ENCODE peak calls at places on chromosomes 2 and 18, in ten cellular contexts. Z is dorsolateral prefrontal cortex, B is hepatocyte, S is IMR-90, Y is coronary artery, J is cardiac muscle cell, M is choroid plexus epithelial cell, W is ovary, P is astrocyte, X is endothelial cell. U is an unnamed sample.

GRCh38 chr2:143736904-143737303 is 607.7 kb downstream of the ARHGAP15 start:
- DNase-seq in Z (no peak), B (no peak), S (no peak), Y (no peak), J (no peak), M (no peak), W (no peak), P (no peak), X (no peak), U (no peak)

GRCh38 chr2:43038034-43038719 is 188.2 kb downstream of the ZFP36L2 start:
- DNase-seq in Z (peak), B (peak), S (peak), Y (no peak), J (no peak), M (no peak), W (peak), P (peak), X (no peak), U (no peak)

GRCh38 chr2:106960633-106961205 is 74.8 kb upstream of the ST6GAL2 start:
- DNase-seq in Z (no peak), B (no peak), S (no peak), Y (no peak), J (peak), M (peak), W (no peak), P (peak), X (no peak), U (no peak)

GRCh38 chr2:111201214-111201613 is 80.5 kb downstream of the BCL2L11 start:
- DNase-seq in Z (no peak), B (no peak), S (no peak), Y (no peak), J (no peak), M (no peak), W (no peak), P (no peak), X (no peak), U (no peak)

GRCh38 chr2:241880311-241881073 is 11.0 kb downstream of the RTP5 start:
- DNase-seq in Z (no peak), B (no peak), S (no peak), Y (no peak), J (no peak), M (no peak), W (no peak), P (no peak), X (no peak), U (no peak)

GRCh38 chr2:138665932-138666331 is 114.3 kb downstream of the NXPH2 start:
- DNase-seq in Z (no peak), B (no peak), S (no peak), Y (no peak), J (no peak), M (no peak), W (no peak), P (peak), X (no peak), U (no peak)

GRCh38 chr2:27072950-27073349 is 1.5 kb upstream of the OST4 start:
- DNase-seq in Z (no peak), B (no peak), S (peak), Y (no peak), J (no peak), M (peak), W (no peak), P (peak), X (no peak), U (no peak)

GRCh38 chr18:49608366-49608747 is 46.5 kb downstream of the LIPG start:
- DNase-seq in Z (no peak), B (no peak), S (no peak), Y (no peak), J (peak), M (peak), W (no peak), P (no peak), X (no peak), U (no peak)

GRCh38 chr2:224802407-224802806 is 86.2 kb upstream of the CCDC195 start:
- DNase-seq in Z (no peak), B (no peak), S (peak), Y (no peak), J (no peak), M (peak), W (no peak), P (peak), X (no peak), U (no peak)

GRCh38 chr2:157246212-157247067 is 11.1 kb upstream of the GALNT5 start:
- DNase-seq in Z (no peak), B (peak), S (peak), Y (no peak), J (no peak), M (peak), W (no peak), P (peak), X (no peak), U (no peak)

GRCh38 chr2:72898263-72898906 is 11.2 kb downstream of the SPR start:
- DNase-seq in Z (no peak), B (no peak), S (no peak), Y (no peak), J (no peak), M (no peak), W (no peak), P (no peak), X (no peak), U (no peak)

GRCh38 chr2:174635747-174636399 is 38.3 kb upstream of the WIPF1 start:
- DNase-seq in Z (no peak), B (no peak), S (peak), Y (no peak), J (no peak), M (peak), W (no peak), P (peak), X (no peak), U (no peak)

GRCh38 chr2:66431840-66432511 is 2.9 kb upstream of the MEIS1 start:
- DNase-seq in Z (no peak), B (peak), S (no peak), Y (no peak), J (no peak), M (no peak), W (peak), P (no peak), X (no peak), U (no peak)

GRCh38 chr2:16241166-16242160 is 301.1 kb downstream of the MYCN start:
- DNase-seq in Z (no peak), B (no peak), S (no peak), Y (no peak), J (no peak), M (no peak), W (no peak), P (no peak), X (no peak), U (no peak)

GRCh38 chr2:37379881-37380296 is 35.5 kb downstream of the QPCT start:
- DNase-seq in Z (no peak), B (no peak), S (no peak), Y (no peak), J (no peak), M (no peak), W (no peak), P (no peak), X (no peak), U (no peak)

GRCh38 chr18:79384834-79385233 is 10.9 kb upstream of the NFATC1 start:
- DNase-seq in Z (peak), B (no peak), S (no peak), Y (peak), J (no peak), M (no peak), W (no peak), P (no peak), X (no peak), U (no peak)

GRCh38 chr2:158907926-158908462 is 60.4 kb upstream of the TANC1 start:
- DNase-seq in Z (no peak), B (no peak), S (no peak), Y (no peak), J (no peak), M (no peak), W (no peak), P (no peak), X (no peak), U (no peak)

GRCh38 chr2:133986076-133986837 is 267.6 kb upstream of the MGAT5 start:
- DNase-seq in Z (no peak), B (peak), S (peak), Y (no peak), J (peak), M (peak), W (no peak), P (peak), X (no peak), U (no peak)

GRCh38 chr2:197871780-197872456 is 67.5 kb downstream of the PLCL1 start:
- DNase-seq in Z (no peak), B (no peak), S (no peak), Y (no peak), J (no peak), M (no peak), W (no peak), P (no peak), X (no peak), U (no peak)

GRCh38 chr2:230798769-230799399 is 65.9 kb upstream of the ITM2C start:
- DNase-seq in Z (no peak), B (peak), S (peak), Y (no peak), J (peak), M (peak), W (no peak), P (no peak), X (peak), U (no peak)

GRCh38 chr2:9975805-9976447 is 24.4 kb downstream of the GRHL1 start:
- DNase-seq in Z (no peak), B (peak), S (peak), Y (no peak), J (no peak), M (peak), W (no peak), P (peak), X (no peak), U (no peak)

GRCh38 chr2:231565915-231566594 is 26.6 kb upstream of the TEX44 start:
- DNase-seq in Z (no peak), B (no peak), S (no peak), Y (no peak), J (no peak), M (no peak), W (no peak), P (no peak), X (no peak), U (no peak)

GRCh38 chr2:240581811-240582210 is 4.7 kb upstream of the CAPN10 start:
- DNase-seq in Z (no peak), B (no peak), S (no peak), Y (no peak), J (no peak), M (no peak), W (no peak), P (no peak), X (no peak), U (no peak)

GRCh38 chr2:240578110-240578450 is 8.5 kb upstream of the CAPN10 start:
- DNase-seq in Z (no peak), B (no peak), S (no peak), Y (no peak), J (no peak), M (no peak), W (no peak), P (no peak), X (no peak), U (no peak)

GRCh38 chr2:240578488-240578887 is 8.0 kb upstream of the CAPN10 start:
- DNase-seq in Z (no peak), B (no peak), S (no peak), Y (no peak), J (no peak), M (no peak), W (no peak), P (no peak), X (no peak), U (no peak)

GRCh38 chr2:240579071-240579762 is 7.3 kb upstream of the CAPN10 start:
- DNase-seq in Z (no peak), B (no peak), S (no peak), Y (no peak), J (no peak), M (no peak), W (no peak), P (no peak), X (no peak), U (no peak)

DNA sequence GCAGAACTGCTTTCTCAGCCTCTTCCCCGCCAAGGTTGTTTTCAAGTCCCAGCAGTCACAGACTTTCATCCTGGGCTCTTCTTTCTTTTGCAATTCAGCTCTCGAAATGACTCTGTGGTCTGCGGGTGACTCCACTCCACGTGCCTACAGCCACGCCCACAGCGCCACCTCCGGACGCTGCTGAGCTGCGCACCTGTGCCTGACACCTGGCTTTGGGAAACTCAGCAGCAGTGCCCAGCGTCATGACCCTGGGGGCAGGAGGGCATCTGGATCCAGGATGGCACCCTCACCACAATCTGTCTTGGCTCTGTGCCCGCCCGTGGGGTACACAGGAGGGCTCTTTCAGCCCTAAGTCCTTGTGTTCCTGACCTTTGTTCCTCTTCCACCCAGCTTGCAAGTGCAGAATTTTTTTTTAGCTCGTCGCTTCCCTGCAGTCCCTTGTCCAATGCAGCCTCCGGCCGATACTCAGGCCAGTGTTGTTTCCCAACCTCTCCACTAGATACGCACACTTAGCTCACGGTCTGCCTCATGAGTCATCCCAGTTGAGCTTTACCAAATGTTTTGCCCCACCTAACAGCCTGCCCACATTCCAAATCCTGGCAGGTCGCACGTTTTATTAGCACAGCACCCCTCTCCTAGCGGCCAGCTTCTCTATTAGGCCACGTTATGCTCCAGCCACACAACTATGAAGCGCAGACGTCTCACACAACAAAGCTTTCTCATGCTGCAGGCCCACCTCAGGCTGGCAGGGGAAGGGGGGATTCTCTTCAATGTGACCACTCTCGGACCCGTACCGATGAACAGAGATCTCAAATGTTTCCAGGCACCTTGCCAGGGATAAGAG is 6.5 kb upstream of the CAPN10 start:
- DNase-seq in Z (no peak), B (peak), S (peak), Y (no peak), J (no peak), M (peak), W (peak), P (peak), X (no peak), U (no peak)
- TF ChIP-seq CTCF in Z (no peak), B (peak), S (no peak), Y (no peak), J (peak), M (peak), W (peak), P (no peak), X (no peak), U (peak)

GRCh38 chr2:79940366-79940765 is 364.2 kb downstream of the LRRTM1 start:
- DNase-seq in Z (no peak), B (no peak), S (no peak), Y (no peak), J (no peak), M (no peak), W (no peak), P (no peak), X (no peak), U (no peak)

GRCh38 chr2:79935771-79936657 is 368.5 kb downstream of the LRRTM1 start:
- DNase-seq in Z (peak), B (peak), S (peak), Y (no peak), J (peak), M (peak), W (no peak), P (peak), X (peak), U (peak)

GRCh38 chr2:79938648-79939047 is 365.9 kb downstream of the LRRTM1 start:
- DNase-seq in Z (no peak), B (no peak), S (no peak), Y (no peak), J (no peak), M (no peak), W (no peak), P (no peak), X (no peak), U (no peak)

GRCh38 chr2:79935046-79935729 is 369.4 kb downstream of the LRRTM1 start:
- DNase-seq in Z (no peak), B (no peak), S (no peak), Y (no peak), J (no peak), M (no peak), W (no peak), P (no peak), X (no peak), U (no peak)

DNA sequence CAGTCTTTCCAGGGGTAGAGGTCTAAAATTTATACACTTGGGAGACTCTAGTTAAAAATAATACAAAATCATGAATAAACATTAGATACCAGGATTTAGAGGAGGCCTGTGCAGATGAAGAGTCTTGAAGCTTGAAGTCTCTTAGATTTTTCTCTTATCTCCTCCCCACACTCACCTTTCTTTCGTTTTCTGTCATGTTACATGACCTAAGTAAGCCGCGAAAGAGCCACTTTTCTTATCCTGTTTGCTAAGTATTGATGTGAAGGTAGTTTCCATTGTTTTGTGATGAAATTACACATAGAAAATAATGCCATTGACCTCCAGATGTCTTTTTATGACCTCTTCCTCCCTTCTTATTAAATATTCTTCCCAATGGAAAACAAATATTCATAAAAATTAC is 367.8 kb downstream of the LRRTM1 start:
- DNase-seq in Z (no peak), B (no peak), S (no peak), Y (no peak), J (no peak), M (no peak), W (no peak), P (no peak), X (no peak), U (no peak)
- TF ChIP-seq CTCF in Z (no peak), B (no peak), S (no peak), Y (no peak), J (no peak), M (no peak), W (no peak), P (no peak), X (no peak), U (no peak)

GRCh38 chr2:206989306-206989705 is 50.0 kb downstream of the CPO start:
- DNase-seq in Z (no peak), B (peak), S (no peak), Y (no peak), J (peak), M (peak), W (no peak), P (no peak), X (peak), U (peak)
- TF ChIP-seq CTCF in Z (peak), B (peak), S (peak), Y (peak), J (peak), M (peak), W (no peak), P (peak), X (peak), U (peak)

GRCh38 chr2:169087757-169088379 is 18.5 kb downstream of the DHRS9 start:
- DNase-seq in Z (no peak), B (no peak), S (no peak), Y (no peak), J (no peak), M (no peak), W (no peak), P (no peak), X (no peak), U (no peak)
- TF ChIP-seq CTCF in Z (no peak), B (no peak), S (no peak), Y (no peak), J (no peak), M (peak), W (no peak), P (no peak), X (no peak), U (no peak)

DNA sequence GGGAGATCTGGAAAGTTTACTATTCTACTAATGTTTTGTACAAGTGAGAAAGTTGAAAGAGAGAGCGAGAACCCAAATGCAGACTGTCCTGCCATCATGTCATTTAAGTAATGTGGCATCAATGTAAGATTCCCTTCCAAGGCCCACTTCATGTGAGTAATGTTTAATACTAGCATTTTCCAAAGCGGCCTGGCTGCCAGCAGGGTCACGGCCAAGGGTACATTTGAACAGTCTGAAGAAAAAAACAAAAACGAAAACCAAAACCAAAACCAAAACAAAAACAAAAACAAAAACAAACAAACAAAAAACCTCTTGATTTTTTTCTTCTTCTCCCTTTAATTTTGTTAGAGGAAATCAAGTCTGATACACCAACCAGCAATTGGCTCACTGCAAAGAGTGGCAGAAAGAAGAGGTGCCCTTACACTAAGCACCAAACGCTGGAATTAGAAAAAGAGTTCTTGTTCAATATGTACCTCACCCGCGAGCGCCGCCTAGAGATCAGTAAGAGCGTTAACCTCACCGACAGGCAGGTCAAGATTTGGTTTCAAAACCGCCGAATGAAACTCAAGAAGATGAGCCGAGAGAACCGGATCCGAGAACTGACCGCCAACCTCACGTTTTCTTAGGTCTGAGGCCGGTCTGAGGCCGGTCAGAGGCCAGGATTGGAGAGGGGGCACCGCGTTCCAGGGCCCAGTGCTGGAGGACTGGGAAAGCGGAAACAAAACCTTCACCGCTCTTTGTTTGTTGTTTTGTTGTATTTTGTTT is 2.2 kb downstream of the HOXD10 start:
- DNase-seq in Z (no peak), B (no peak), S (no peak), Y (no peak), J (no peak), M (no peak), W (no peak), P (no peak), X (no peak), U (no peak)
- TF ChIP-seq CTCF in Z (no peak), B (peak), S (peak), Y (no peak), J (peak), M (peak), W (no peak), P (peak), X (peak), U (peak)

DNA sequence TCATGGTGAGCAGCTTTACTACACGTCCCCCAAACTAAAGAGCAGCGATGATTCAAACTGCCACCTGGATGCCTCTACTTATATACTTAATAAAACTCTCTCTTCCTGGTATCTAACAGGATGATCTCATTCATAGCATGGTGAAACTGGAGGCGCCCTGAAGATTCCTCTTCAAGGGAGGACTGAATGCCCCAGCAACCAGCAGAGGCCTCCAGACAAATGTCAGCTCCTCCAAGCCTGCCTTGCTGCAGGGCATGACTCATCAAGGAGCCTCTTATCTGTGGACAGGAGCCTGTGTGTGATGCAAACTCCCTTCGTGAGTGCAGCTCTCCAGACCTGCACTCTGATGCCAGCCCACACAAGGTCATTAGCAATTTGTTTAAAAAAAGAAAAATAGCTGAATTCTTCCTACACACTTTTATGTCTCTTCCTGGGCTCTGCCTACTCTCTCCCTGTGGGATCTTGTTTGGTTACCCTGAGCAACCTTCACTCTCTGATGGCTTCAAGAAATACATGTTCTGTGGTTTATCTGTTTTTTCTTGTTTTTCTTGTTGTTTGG is 30.2 kb downstream of the LONRF2 start:
- DNase-seq in Z (no peak), B (peak), S (peak), Y (no peak), J (peak), M (peak), W (peak), P (peak), X (no peak), U (no peak)
- TF ChIP-seq CTCF in Z (no peak), B (no peak), S (peak), Y (no peak), J (peak), M (peak), W (no peak), P (no peak), X (no peak), U (no peak)

DNA sequence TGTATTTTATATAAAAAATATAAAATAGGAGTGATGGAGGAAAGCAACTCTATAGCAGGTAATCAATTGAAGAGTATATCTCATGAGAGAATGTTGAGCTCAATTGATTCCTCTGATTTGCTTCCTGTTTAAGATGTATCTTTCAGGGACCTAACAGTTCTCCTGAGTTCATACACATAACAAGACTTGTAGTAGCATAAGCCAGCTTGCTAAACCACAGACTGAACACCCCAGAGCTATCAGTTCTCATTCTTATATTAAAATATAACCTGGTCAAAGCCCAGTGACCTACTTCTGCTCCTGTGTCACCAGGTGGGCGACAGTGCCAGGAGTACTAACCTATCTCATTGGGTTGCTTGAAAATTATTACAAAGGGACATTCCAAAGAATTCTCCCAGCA is 41.0 kb upstream of the CDH20 start:
- DNase-seq in Z (no peak), B (no peak), S (no peak), Y (no peak), J (no peak), M (no peak), W (no peak), P (no peak), X (no peak), U (no peak)
- TF ChIP-seq CTCF in Z (no peak), B (no peak), S (no peak), Y (no peak), J (no peak), M (no peak), W (no peak), P (no peak), X (no peak), U (no peak)